ENCODE peak calls at places on chromosomes 16 and 17, in four cellular contexts. A is IMR-90, L is HepG2, R is A549. O is an unnamed sample. For H3K4me1, the result is how much of the 10 kb centered on the place peaks cover.

GRCh38 chr17:79109584-79109983 is 35.0 kb downstream of the ENGASE start:
- DNase-seq in R (peak), A (no peak), L (no peak), O (no peak)

GRCh38 chr17:61161615-61162134 is 238.0 kb upstream of the TBX2 start:
- DNase-seq in L (no peak), R (no peak), A (peak), O (no peak)

GRCh38 chr16:25092489-25092888 is 19.1 kb upstream of the LCMT1 start:
- DNase-seq in R (no peak), L (no peak), A (no peak), O (no peak)

GRCh38 chr16:19068237-19068815 is 912 bp downstream of the COQ7 start:
- DNase-seq in R (no peak), L (no peak), A (no peak), O (no peak)

GRCh38 chr17:67606471-67606870 is 111.3 kb upstream of the NOL11 start:
- DNase-seq in A (peak), R (no peak), L (no peak), O (no peak)

GRCh38 chr16:83793179-83793578 is 14.6 kb upstream of the HSBP1 start:
- DNase-seq in R (no peak), L (no peak), A (no peak), O (no peak)

GRCh38 chr16:54542805-54543504 is 256.4 kb upstream of the IRX3 start:
- DNase-seq in A (no peak), R (no peak), L (no peak), O (no peak)

GRCh38 chr17:40949406-40949805 is 12.0 kb upstream of the KRT23 start:
- DNase-seq in R (no peak), L (peak), A (no peak), O (no peak)

DNA sequence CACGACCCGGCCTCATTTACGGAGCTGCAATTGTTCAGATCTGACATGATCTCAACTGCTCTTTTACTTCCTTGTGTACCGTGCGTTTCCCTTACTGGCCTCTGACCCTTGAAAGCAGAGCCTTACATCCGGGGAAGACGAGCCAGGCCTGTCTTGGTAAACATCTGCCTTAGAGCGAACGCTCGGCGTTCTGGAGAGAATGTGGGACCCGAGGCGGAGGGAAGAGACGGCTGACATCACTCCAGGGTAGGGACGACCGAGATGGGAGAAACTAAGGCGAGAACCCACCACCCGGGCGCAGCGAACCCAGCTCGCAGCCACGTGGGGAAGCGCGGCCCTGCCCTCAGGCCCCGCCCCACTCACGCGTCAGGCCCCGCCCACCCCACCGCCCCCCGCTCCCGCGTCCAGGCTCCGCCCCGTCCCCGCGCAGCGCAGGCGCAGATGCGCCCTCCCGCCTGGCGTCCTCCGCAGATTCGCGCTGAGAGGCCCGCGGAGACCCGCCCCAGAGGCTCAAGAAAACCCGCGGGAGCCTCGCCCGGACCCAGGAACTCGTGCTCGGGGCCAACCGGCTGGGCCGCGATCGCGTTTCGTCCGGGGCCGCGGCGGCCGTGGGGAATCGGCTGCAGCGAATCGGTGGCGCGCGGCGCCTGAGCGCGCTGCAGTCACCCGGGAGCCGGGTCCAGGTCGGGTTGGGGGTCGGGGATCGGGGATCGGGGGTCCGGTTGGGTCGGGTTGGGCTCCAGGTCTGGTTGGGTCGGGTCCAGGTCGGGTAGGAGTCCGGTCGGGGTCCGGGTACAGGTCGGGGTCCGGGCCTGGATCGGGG is at the start of gene TELO2:
- DNase-seq in A (peak), L (peak), R (peak), O (peak)
- TF ChIP-seq CTCF in A (no peak), L (peak), R (no peak), O (no peak)

GRCh38 chr17:77144227-77144626 is 3.5 kb downstream of the SEC14L1 start:
- DNase-seq in R (no peak), L (no peak), A (no peak), O (no peak)
- H3K4me1 ChIP-seq in R (under half), L (half or more), A (under half), O (half or more)

GRCh38 chr16:67346328-67346727 is 19.7 kb downstream of the LRRC36 start:
- DNase-seq in L (no peak), R (no peak), A (no peak), O (no peak)

GRCh38 chr16:67345401-67345800 is 18.8 kb downstream of the LRRC36 start:
- DNase-seq in A (no peak), L (no peak), R (no peak), O (no peak)

GRCh38 chr16:67349172-67349571 is 22.6 kb downstream of the LRRC36 start:
- DNase-seq in R (no peak), L (peak), A (peak), O (no peak)
- TF ChIP-seq CTCF in R (peak), L (peak), A (peak), O (peak)

GRCh38 chr17:77455878-77456234 is 315.1 kb downstream of the SEC14L1 start:
- DNase-seq in L (no peak), R (no peak), A (no peak), O (no peak)
- H3K4me1 ChIP-seq in L (half or more), R (under half), A (half or more), O (half or more)

GRCh38 chr17:76388966-76389888 is 4.8 kb downstream of the SPHK1 start:
- DNase-seq in L (peak), A (no peak), R (no peak), O (no peak)
- TF ChIP-seq CTCF in L (peak), A (peak), R (no peak), O (no peak)

DNA sequence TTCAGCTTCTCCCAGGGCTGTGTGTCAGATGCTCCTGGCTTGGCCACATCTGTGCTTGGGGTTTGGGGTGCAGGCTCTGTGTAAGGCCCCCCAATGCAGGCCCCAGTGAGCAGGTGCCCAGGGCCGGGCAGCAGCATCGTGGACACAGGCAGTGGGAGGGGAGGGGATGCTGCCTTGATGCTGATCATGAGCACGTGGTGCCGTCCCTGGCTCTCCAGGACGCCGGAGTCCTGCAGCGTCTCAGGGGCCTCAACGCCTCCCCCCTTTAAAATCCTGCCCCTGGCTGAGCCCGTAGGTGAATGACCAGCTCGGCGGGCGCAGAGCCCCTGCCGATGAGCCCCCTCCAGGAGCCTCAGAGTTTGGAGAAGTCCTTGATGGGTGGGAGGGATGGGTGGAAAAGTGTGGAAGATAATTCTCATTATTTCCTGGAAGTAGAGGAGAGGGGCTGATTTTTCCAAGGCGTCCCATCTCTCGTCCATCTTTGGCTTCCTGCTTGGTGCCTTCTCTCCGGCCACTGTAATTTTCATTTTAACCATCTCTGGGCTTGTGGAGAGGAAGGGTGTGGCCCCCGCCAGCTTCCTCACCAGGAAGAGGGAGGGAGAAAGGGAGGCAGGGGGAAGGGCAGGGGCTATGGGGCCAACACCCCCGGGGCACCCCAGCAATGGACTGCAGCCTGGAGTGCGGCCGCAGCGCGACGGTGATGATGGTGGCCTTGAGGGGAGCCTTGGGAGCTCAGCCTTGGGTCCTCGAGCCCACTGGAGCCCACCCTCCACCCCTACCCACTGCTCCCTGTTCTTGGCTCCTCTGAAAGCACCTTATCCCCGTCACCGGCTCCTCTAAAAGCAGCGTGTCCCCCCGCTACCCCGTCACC is 9.3 kb downstream of the METRNL start:
- DNase-seq in A (no peak), R (no peak), L (no peak), O (no peak)
- H3K4me1 ChIP-seq in A (under half), R (under half), L (under half), O (half or more)

O was measured in upper lobe of right lung.